ENCODE peak calls at places on chromosomes 3 and 15, in four cellular contexts. L is body of pancreas, Z is nephron progenitor cell, M is MM.1S. H is an unnamed sample.

GRCh38 chr15:70061086-70061370 is 36.7 kb downstream of the TLE3 start:
- DNase-seq in L (no peak), Z (peak), M (no peak), H (no peak)

GRCh38 chr3:174377684-174378083 is 481.4 kb upstream of the NAALADL2 start:
- DNase-seq in L (no peak), Z (no peak), M (no peak), H (no peak)

GRCh38 chr3:53102601-53103147 is 27.6 kb downstream of the RFT1 start:
- DNase-seq in L (no peak), Z (no peak), M (peak), H (no peak)

GRCh38 chr3:190764231-190764630 is 98.3 kb downstream of the GMNC start:
- DNase-seq in L (no peak), Z (no peak), M (no peak), H (no peak)

GRCh38 chr3:66376568-66376967 is 124.3 kb downstream of the LRIG1 start:
- DNase-seq in L (peak), Z (no peak), M (no peak), H (peak)

GRCh38 chr3:187941135-187941847 is 196.0 kb upstream of the BCL6 start:
- DNase-seq in L (no peak), Z (no peak), M (no peak), H (no peak)

GRCh38 chr3:125140011-125140813 is 72.3 kb downstream of the SLC12A8 start:
- DNase-seq in L (no peak), Z (no peak), M (no peak), H (peak)

GRCh38 chr3:66153961-66154923 is 66.6 kb upstream of the SLC25A26 start:
- DNase-seq in L (no peak), Z (no peak), M (no peak), H (peak)

GRCh38 chr15:48592221-48592731 is 53.2 kb downstream of the FBN1 start:
- DNase-seq in L (no peak), Z (no peak), M (no peak), H (peak)

GRCh38 chr15:74817370-74817737 is 4.7 kb downstream of the LMAN1L start:
- DNase-seq in L (peak), Z (no peak), M (no peak), H (peak)

GRCh38 chr3:39110041-39110639 is 2.7 kb downstream of the TTC21A start:
- DNase-seq in L (no peak), Z (no peak), M (no peak), H (no peak)

GRCh38 chr3:197335428-197336132 is 37.2 kb upstream of the DLG1 start:
- DNase-seq in L (no peak), Z (peak), M (no peak), H (no peak)

GRCh38 chr15:78943692-78944091 is 1.2 kb downstream of the CTSH start:
- DNase-seq in L (no peak), Z (no peak), M (no peak), H (no peak)

GRCh38 chr3:95705786-95706418 is 1108.5 kb upstream of the EPHA6 start:
- DNase-seq in L (no peak), Z (no peak), M (peak), H (no peak)

GRCh38 chr15:39301589-39301999 is 279.3 kb upstream of the THBS1 start:
- DNase-seq in L (no peak), Z (no peak), M (no peak), H (peak)

GRCh38 chr15:66881173-66881905 is 179.3 kb downstream of the SMAD6 start:
- DNase-seq in L (no peak), Z (no peak), M (no peak), H (no peak)

GRCh38 chr15:48627260-48627969 is 18.1 kb downstream of the FBN1 start:
- DNase-seq in L (no peak), Z (no peak), M (no peak), H (peak)

GRCh38 chr3:189308594-189308993 is 136.8 kb downstream of the TPRG1 start:
- DNase-seq in L (no peak), Z (no peak), M (no peak), H (no peak)

GRCh38 chr3:106168941-106169340 is 300.1 kb upstream of the CBLB start:
- DNase-seq in L (no peak), Z (no peak), M (no peak), H (no peak)

GRCh38 chr3:56633602-56634371 is 49.3 kb downstream of the TASOR start:
- DNase-seq in L (no peak), Z (no peak), M (no peak), H (no peak)

GRCh38 chr3:53255775-53256703 is at the start of gene TKT:
- DNase-seq in L (peak), Z (peak), M (peak), H (peak)

GRCh38 chr3:63975705-63976104 is 47.6 kb downstream of the PSMD6 start:
- DNase-seq in L (peak), Z (no peak), M (no peak), H (no peak)

GRCh38 chr3:126131881-126132750 is 48.2 kb upstream of the SLC41A3 start:
- DNase-seq in L (peak), Z (peak), M (no peak), H (no peak)

DNA sequence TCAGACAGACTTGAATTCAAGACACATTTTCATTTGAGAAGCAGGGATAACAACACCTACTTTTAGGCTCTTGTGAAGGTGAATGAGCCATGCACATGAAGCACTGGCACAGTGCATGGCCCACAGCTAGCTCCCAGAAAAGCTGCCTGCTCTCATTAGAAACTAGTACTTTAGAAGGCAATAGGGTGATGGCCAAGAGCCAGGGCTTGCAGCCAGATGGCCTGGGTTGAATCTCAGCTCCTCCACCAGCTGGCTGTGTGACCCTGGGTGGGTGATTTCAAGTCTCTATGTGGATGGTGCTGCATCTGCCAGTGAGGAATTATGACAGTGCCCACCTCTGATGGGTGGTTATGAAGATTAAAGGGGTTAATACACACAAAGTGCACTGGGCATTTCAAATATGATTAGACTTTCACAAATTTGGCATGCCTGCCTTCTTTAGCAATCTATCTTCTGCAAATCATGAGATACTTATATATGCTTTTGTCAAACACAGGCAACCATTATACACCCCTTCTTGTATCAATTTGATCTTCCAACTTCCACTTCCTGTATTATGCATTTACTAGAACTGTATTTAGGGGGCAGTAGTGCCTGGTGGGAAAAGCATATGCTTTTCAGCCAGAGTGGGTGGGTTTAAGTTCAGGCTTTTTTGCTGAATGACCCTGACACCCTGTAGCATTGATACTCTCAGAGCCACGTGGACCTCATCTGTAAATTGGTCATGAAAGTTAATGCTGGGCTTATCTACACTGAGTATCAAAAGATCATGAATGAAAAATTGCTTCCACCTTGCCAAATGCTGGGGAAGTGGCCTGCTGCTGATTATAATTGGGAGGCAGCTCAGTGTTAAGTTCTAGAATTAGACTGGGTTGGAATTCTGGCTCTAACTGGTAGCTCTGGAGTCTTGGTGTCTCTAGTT is 34.7 kb upstream of the RBP1 start:
- DNase-seq in L (peak), Z (no peak), M (no peak), H (no peak)
- TF ChIP-seq CTCF in L (no peak), Z (no peak), M (no peak), H (no peak)

GRCh38 chr15:45136378-45136764 is 6.6 kb downstream of the DUOX1 start:
- DNase-seq in L (no peak), Z (peak), M (no peak), H (no peak)
- TF ChIP-seq CTCF in L (no peak), Z (peak), M (no peak), H (no peak)

GRCh38 chr3:33438284-33438668 is 1.9 kb downstream of the UBP1 start:
- DNase-seq in L (peak), Z (no peak), M (peak), H (peak)

GRCh38 chr3:33440578-33441321 is 545 bp upstream of the UBP1 start:
- DNase-seq in L (peak), Z (peak), M (peak), H (peak)

GRCh38 chr3:33438871-33439270 is 1.3 kb downstream of the UBP1 start:
- DNase-seq in L (no peak), Z (no peak), M (peak), H (no peak)

GRCh38 chr3:33440328-33440577 is at the start of gene UBP1:
- DNase-seq in L (no peak), Z (peak), M (no peak), H (no peak)

GRCh38 chr3:33439421-33440327 is 531 bp downstream of the UBP1 start:
- DNase-seq in L (peak), Z (no peak), M (peak), H (peak)
- TF ChIP-seq CTCF in L (peak), Z (no peak), M (no peak), H (peak)

DNA sequence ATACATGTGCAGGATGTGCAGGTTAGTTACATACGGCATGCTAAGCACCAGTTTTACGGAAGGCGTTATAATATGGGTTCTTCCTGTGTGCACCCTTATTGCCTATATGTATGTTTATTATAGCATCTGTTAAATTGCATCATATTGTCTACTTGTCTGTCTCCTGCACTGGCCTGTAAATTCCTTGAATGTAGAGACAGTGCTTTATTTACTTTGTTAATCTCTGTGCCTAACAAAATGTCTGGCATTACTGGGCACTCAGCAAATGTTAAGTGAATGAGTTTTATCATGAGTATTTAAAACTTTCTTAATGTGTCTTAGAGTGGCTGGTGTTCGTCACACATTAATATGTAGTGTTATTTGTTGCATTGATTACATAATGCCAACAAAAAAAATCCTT is 23.8 kb downstream of the MGA start:
- DNase-seq in L (no peak), Z (no peak), M (no peak), H (no peak)
- TF ChIP-seq CTCF in L (no peak), Z (no peak), M (no peak), H (no peak)

GRCh38 chr3:127448671-127449070 is 141.9 kb downstream of the TPRA1 start:
- DNase-seq in L (peak), Z (no peak), M (no peak), H (no peak)

GRCh38 chr3:127446756-127447155 is 143.8 kb downstream of the TPRA1 start:
- DNase-seq in L (peak), Z (no peak), M (no peak), H (no peak)

GRCh38 chr3:127449489-127450212 is 140.9 kb downstream of the TPRA1 start:
- DNase-seq in L (peak), Z (no peak), M (no peak), H (no peak)

GRCh38 chr3:127450331-127450730 is 140.2 kb downstream of the TPRA1 start:
- DNase-seq in L (peak), Z (no peak), M (no peak), H (no peak)

DNA sequence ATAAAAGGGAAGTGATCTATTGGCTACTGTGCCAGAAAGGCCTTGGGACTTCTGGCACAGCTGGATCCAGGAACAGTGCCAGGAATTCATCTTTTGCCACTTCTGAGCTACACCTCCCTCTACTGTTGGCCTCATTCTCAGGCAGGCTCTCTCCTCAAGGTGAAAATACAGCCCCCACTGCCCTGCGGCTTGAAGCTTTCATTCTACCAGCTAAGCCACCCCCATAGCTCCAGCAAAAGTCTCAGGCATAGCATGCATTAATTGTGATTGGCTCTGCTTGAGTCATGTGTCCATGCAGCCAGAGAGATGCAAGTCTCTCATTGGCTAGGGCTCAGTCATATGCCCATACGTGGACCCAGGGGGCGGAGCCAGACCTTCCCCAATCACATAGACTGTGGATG is 142.4 kb downstream of the TPRA1 start:
- DNase-seq in L (peak), Z (no peak), M (peak), H (no peak)
- TF ChIP-seq CTCF in L (no peak), Z (no peak), M (no peak), H (no peak)

DNA sequence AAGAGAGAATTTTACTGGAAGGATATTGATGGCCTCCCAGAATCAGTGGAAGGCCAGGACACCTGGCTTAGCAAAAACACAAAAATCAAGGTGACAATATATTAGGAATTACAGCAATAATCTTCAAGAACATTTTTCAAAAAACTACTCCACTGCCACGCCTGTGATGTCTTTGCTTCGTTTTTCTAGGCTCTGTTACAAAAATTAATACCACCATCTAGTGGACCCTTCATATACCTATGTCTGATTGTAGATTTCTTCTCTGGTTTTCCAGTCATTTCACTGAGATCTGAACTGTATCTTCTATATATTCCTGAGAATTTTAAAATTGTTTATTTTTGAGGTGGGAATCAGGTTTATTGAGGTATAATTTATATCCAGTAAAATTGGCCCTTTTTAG is 5.6 kb upstream of the SLC33A1 start:
- DNase-seq in L (no peak), Z (no peak), M (peak), H (peak)
- TF ChIP-seq CTCF in L (peak), Z (no peak), M (peak), H (peak)

DNA sequence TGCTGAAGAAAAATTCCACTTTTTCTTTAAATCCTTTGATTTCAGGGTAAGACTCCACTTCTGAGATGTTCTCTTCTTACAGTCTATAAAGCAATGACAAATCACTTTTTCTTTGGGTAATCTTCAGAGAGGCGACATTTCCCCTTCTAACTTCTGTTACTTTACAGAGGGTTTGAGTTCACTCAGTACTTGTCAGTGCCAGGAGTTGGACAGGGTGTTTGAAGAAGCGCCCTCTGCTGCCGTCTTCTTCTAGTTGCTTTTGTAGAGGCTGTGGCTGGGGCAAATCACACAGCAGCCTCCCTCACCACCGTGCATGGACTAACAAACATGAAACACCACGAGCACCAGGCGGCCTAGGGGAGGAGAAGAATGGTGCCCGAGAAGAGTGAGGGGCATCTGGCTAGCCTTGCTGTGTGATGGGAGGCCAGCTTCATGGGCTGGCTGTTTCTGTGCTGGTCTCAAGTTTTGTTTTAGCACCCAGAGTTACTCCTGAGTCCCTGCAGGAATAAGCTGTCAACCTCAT is at the start of gene CD80:
- DNase-seq in L (peak), Z (peak), M (peak), H (peak)
- TF ChIP-seq CTCF in L (peak), Z (no peak), M (peak), H (peak)